ENCODE peak calls at places on chromosomes 11 and 22, in four cellular contexts. One of them, this sample, is unnamed.

GRCh38 chr11:28459912-28460311 is 351.7 kb downstream of the METTL15 start:
- DNase-seq in CD14-positive monocyte: no peak
- DNase-seq in pancreas: no peak
- DNase-seq in SK-N-SH: no peak
- DNase-seq in this sample: no peak

GRCh38 chr22:33575041-33575440 is 345.2 kb downstream of the LARGE1 start:
- DNase-seq in CD14-positive monocyte: no peak
- DNase-seq in pancreas: no peak
- DNase-seq in SK-N-SH: no peak
- DNase-seq in this sample: no peak

GRCh38 chr11:125163431-125164011 is 1.0 kb upstream of the PKNOX2 start:
- DNase-seq in CD14-positive monocyte: no peak
- DNase-seq in pancreas: no peak
- DNase-seq in SK-N-SH: no peak
- DNase-seq in this sample: no peak

GRCh38 chr11:106717222-106717621 is 301.1 kb downstream of the GUCY1A2 start:
- DNase-seq in CD14-positive monocyte: no peak
- DNase-seq in pancreas: no peak
- DNase-seq in SK-N-SH: no peak
- DNase-seq in this sample: no peak

GRCh38 chr11:63564056-63564784 is 1.0 kb upstream of the PLAAT2 start:
- DNase-seq in CD14-positive monocyte: no peak
- DNase-seq in pancreas: no peak
- DNase-seq in SK-N-SH: no peak
- DNase-seq in this sample: peak; percentile 74

GRCh38 chr11:1152316-1153104 is 5.2 kb upstream of the MUC5AC start:
- DNase-seq in CD14-positive monocyte: peak; percentile 46
- DNase-seq in pancreas: no peak
- DNase-seq in SK-N-SH: peak; percentile 16
- DNase-seq in this sample: peak; percentile 51

GRCh38 chr11:1224109-1224485 is 1.2 kb downstream of the MUC5B start:
- DNase-seq in CD14-positive monocyte: peak; percentile 17
- DNase-seq in pancreas: peak; percentile 25
- DNase-seq in SK-N-SH: peak; percentile 41
- DNase-seq in this sample: no peak

GRCh38 chr11:71129624-71130023 is 122.8 kb downstream of the SHANK2 start:
- DNase-seq in CD14-positive monocyte: no peak
- DNase-seq in pancreas: no peak
- DNase-seq in SK-N-SH: no peak
- DNase-seq in this sample: no peak

GRCh38 chr11:64601605-64602465 is 10.8 kb downstream of the SLC22A12 start:
- DNase-seq in CD14-positive monocyte: no peak
- DNase-seq in pancreas: no peak
- DNase-seq in SK-N-SH: peak; percentile 41
- DNase-seq in this sample: no peak

GRCh38 chr11:121741954-121742361 is 289.2 kb upstream of the SORL1-AS1 start:
- DNase-seq in CD14-positive monocyte: no peak
- DNase-seq in pancreas: peak; percentile 23
- DNase-seq in SK-N-SH: peak; percentile 36
- DNase-seq in this sample: no peak
- TF ChIP-seq CTCF in CD14-positive monocyte: no peak
- TF ChIP-seq CTCF in pancreas: no peak
- TF ChIP-seq CTCF in SK-N-SH: no peak
- TF ChIP-seq CTCF in this sample: no peak

GRCh38 chr11:13297308-13297916 is 19.8 kb downstream of the BMAL1 start:
- DNase-seq in CD14-positive monocyte: no peak
- DNase-seq in pancreas: no peak
- DNase-seq in SK-N-SH: no peak
- DNase-seq in this sample: no peak

GRCh38 chr11:13301522-13301921 is 23.9 kb downstream of the BMAL1 start:
- DNase-seq in CD14-positive monocyte: no peak
- DNase-seq in pancreas: no peak
- DNase-seq in SK-N-SH: no peak
- DNase-seq in this sample: no peak

GRCh38 chr11:13297917-13298356 is 20.3 kb downstream of the BMAL1 start:
- DNase-seq in CD14-positive monocyte: peak; percentile 57
- DNase-seq in pancreas: no peak
- DNase-seq in SK-N-SH: no peak
- DNase-seq in this sample: no peak

GRCh38 chr11:13302440-13302958 is 24.9 kb downstream of the BMAL1 start:
- DNase-seq in CD14-positive monocyte: no peak
- DNase-seq in pancreas: no peak
- DNase-seq in SK-N-SH: no peak
- DNase-seq in this sample: no peak

DNA sequence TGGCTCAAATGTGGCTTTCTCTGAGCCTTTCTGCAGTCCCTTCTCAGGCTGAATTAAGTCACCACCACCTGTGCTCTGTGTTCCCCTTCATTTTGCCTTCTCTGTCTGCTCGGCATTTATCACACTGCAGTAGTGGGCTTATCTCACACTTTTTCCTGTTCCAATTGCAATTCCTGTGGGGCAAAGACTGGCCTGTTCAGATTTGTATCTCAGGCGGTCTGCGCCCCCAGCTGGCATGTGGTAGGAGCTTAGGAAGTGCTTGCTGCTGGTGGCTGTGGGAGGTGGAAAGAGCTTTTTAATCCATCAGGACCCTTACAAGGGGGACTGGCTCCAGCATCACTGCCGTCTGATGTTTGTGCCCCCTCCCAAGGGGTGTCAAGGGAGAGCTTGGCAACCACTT is 21.2 kb downstream of the BMAL1 start:
- DNase-seq in CD14-positive monocyte: no peak
- DNase-seq in pancreas: no peak
- DNase-seq in SK-N-SH: peak; percentile 65
- DNase-seq in this sample: no peak
- TF ChIP-seq CTCF in CD14-positive monocyte: no peak
- TF ChIP-seq CTCF in pancreas: no peak
- TF ChIP-seq CTCF in SK-N-SH: no peak
- TF ChIP-seq CTCF in this sample: no peak

GRCh38 chr11:126422446-126422845 is 67.0 kb downstream of the ST3GAL4 start:
- DNase-seq in CD14-positive monocyte: no peak
- DNase-seq in pancreas: no peak
- DNase-seq in SK-N-SH: no peak
- DNase-seq in this sample: no peak

GRCh38 chr11:126421243-126421642 is 65.8 kb downstream of the ST3GAL4 start:
- DNase-seq in CD14-positive monocyte: no peak
- DNase-seq in pancreas: no peak
- DNase-seq in SK-N-SH: no peak
- DNase-seq in this sample: no peak

GRCh38 chr11:126420730-126421083 is 65.2 kb downstream of the ST3GAL4 start:
- DNase-seq in CD14-positive monocyte: no peak
- DNase-seq in pancreas: no peak
- DNase-seq in SK-N-SH: no peak
- DNase-seq in this sample: no peak

GRCh38 chr11:126417463-126417862 is 62.0 kb downstream of the ST3GAL4 start:
- DNase-seq in CD14-positive monocyte: no peak
- DNase-seq in pancreas: no peak
- DNase-seq in SK-N-SH: no peak
- DNase-seq in this sample: no peak

GRCh38 chr11:126419801-126420729 is 64.6 kb downstream of the ST3GAL4 start:
- DNase-seq in CD14-positive monocyte: no peak
- DNase-seq in pancreas: no peak
- DNase-seq in SK-N-SH: no peak
- DNase-seq in this sample: peak; percentile 84
- TF ChIP-seq CTCF in CD14-positive monocyte: no peak
- TF ChIP-seq CTCF in pancreas: no peak
- TF ChIP-seq CTCF in SK-N-SH: no peak
- TF ChIP-seq CTCF in this sample: no peak

GRCh38 chr11:12052676-12053605 is 44.5 kb upstream of the DKK3 start:
- DNase-seq in CD14-positive monocyte: no peak
- DNase-seq in pancreas: no peak
- DNase-seq in SK-N-SH: no peak
- DNase-seq in this sample: peak; percentile 3
- TF ChIP-seq CTCF in CD14-positive monocyte: no peak
- TF ChIP-seq CTCF in pancreas: no peak
- TF ChIP-seq CTCF in SK-N-SH: no peak
- TF ChIP-seq CTCF in this sample: no peak